ENCODE peak calls at places on chromosomes 16 and 17, in seven cellular contexts. One of them, this sample, is unnamed.

GRCh38 chr16:46972971-46973456 is 460 bp downstream of the DNAJA2 start:
- DNase-seq in neuronal stem cell: peak
- DNase-seq in IMR-90: no peak
- DNase-seq in trophoblast cell: peak
- DNase-seq in mesendoderm: peak
- DNase-seq in H9: peak
- DNase-seq in mesenchymal stem cell: peak
- DNase-seq in this sample: peak

GRCh38 chr16:56643080-56643778 is 4.8 kb downstream of the MT1A start:
- DNase-seq in neuronal stem cell: no peak
- DNase-seq in IMR-90: no peak
- DNase-seq in trophoblast cell: peak
- DNase-seq in mesendoderm: peak
- DNase-seq in H9: peak
- DNase-seq in mesenchymal stem cell: no peak
- DNase-seq in this sample: no peak

GRCh38 chr16:57165483-57165882 is 20.4 kb downstream of the PSME3IP1 start:
- DNase-seq in neuronal stem cell: no peak
- DNase-seq in IMR-90: no peak
- DNase-seq in trophoblast cell: no peak
- DNase-seq in mesendoderm: no peak
- DNase-seq in H9: no peak
- DNase-seq in mesenchymal stem cell: no peak
- DNase-seq in this sample: no peak

GRCh38 chr16:15440852-15441251 is 6.5 kb downstream of the BMERB1 start:
- DNase-seq in neuronal stem cell: no peak
- DNase-seq in IMR-90: peak
- DNase-seq in trophoblast cell: no peak
- DNase-seq in mesendoderm: no peak
- DNase-seq in H9: no peak
- DNase-seq in mesenchymal stem cell: peak
- DNase-seq in this sample: no peak

GRCh38 chr17:2904135-2904534 is 107.9 kb downstream of the RAP1GAP2 start:
- DNase-seq in neuronal stem cell: peak
- DNase-seq in IMR-90: peak
- DNase-seq in trophoblast cell: peak
- DNase-seq in mesendoderm: peak
- DNase-seq in H9: peak
- DNase-seq in mesenchymal stem cell: no peak
- DNase-seq in this sample: no peak

GRCh38 chr17:43791589-43791988 is 11.4 kb downstream of the CFAP97D1 start:
- DNase-seq in neuronal stem cell: no peak
- DNase-seq in IMR-90: peak
- DNase-seq in trophoblast cell: peak
- DNase-seq in mesendoderm: peak
- DNase-seq in H9: peak
- DNase-seq in mesenchymal stem cell: peak
- DNase-seq in this sample: no peak

GRCh38 chr16:6231351-6231750 is 1101.3 kb upstream of the RBFOX1 start:
- DNase-seq in neuronal stem cell: no peak
- DNase-seq in IMR-90: no peak
- DNase-seq in trophoblast cell: no peak
- DNase-seq in mesendoderm: no peak
- DNase-seq in H9: no peak
- DNase-seq in mesenchymal stem cell: no peak
- DNase-seq in this sample: no peak

GRCh38 chr16:68737046-68737729 is at the start of gene CDH1:
- DNase-seq in neuronal stem cell: no peak
- DNase-seq in IMR-90: no peak
- DNase-seq in trophoblast cell: peak
- DNase-seq in mesendoderm: peak
- DNase-seq in H9: peak
- DNase-seq in mesenchymal stem cell: no peak
- DNase-seq in this sample: peak

GRCh38 chr17:49763735-49764558 is at the start of gene FAM117A:
- DNase-seq in neuronal stem cell: peak
- DNase-seq in IMR-90: peak
- DNase-seq in trophoblast cell: peak
- DNase-seq in mesendoderm: peak
- DNase-seq in H9: peak
- DNase-seq in mesenchymal stem cell: peak
- DNase-seq in this sample: peak

GRCh38 chr16:88047462-88047861 is 96.2 kb downstream of the BANP start:
- DNase-seq in neuronal stem cell: no peak
- DNase-seq in IMR-90: no peak
- DNase-seq in trophoblast cell: no peak
- DNase-seq in mesendoderm: no peak
- DNase-seq in H9: no peak
- DNase-seq in mesenchymal stem cell: no peak
- DNase-seq in this sample: no peak

GRCh38 chr17:32610943-32611342 is 124.2 kb downstream of the CDK5R1 start:
- DNase-seq in neuronal stem cell: no peak
- DNase-seq in IMR-90: no peak
- DNase-seq in trophoblast cell: no peak
- DNase-seq in mesendoderm: peak
- DNase-seq in H9: no peak
- DNase-seq in mesenchymal stem cell: no peak
- DNase-seq in this sample: no peak

GRCh38 chr16:28298511-28298878 is 6.2 kb downstream of the SBK1 start:
- DNase-seq in neuronal stem cell: no peak
- DNase-seq in IMR-90: no peak
- DNase-seq in trophoblast cell: no peak
- DNase-seq in mesendoderm: peak
- DNase-seq in H9: peak
- DNase-seq in mesenchymal stem cell: no peak
- DNase-seq in this sample: no peak

GRCh38 chr17:43546317-43547188 is at the start of gene ETV4:
- DNase-seq in neuronal stem cell: peak
- DNase-seq in IMR-90: peak
- DNase-seq in trophoblast cell: peak
- DNase-seq in mesendoderm: peak
- DNase-seq in H9: peak
- DNase-seq in mesenchymal stem cell: peak
- DNase-seq in this sample: peak

GRCh38 chr17:7476474-7476873 is 3.0 kb downstream of the ZBTB4 start:
- DNase-seq in neuronal stem cell: no peak
- DNase-seq in IMR-90: peak
- DNase-seq in trophoblast cell: peak
- DNase-seq in mesendoderm: peak
- DNase-seq in H9: no peak
- DNase-seq in mesenchymal stem cell: peak
- DNase-seq in this sample: no peak

GRCh38 chr17:20896153-20896649 is 146.6 kb downstream of the USP22 start:
- DNase-seq in neuronal stem cell: no peak
- DNase-seq in IMR-90: peak
- DNase-seq in trophoblast cell: no peak
- DNase-seq in mesendoderm: no peak
- DNase-seq in H9: peak
- DNase-seq in mesenchymal stem cell: no peak
- DNase-seq in this sample: no peak

GRCh38 chr16:8370374-8371015 is 219.8 kb downstream of the TMEM114 start:
- DNase-seq in neuronal stem cell: no peak
- DNase-seq in IMR-90: peak
- DNase-seq in trophoblast cell: peak
- DNase-seq in mesendoderm: peak
- DNase-seq in H9: peak
- DNase-seq in mesenchymal stem cell: no peak
- DNase-seq in this sample: no peak

GRCh38 chr16:72092832-72093447 is 480 bp downstream of the TXNL4B start:
- DNase-seq in neuronal stem cell: peak
- DNase-seq in IMR-90: peak
- DNase-seq in trophoblast cell: peak
- DNase-seq in mesendoderm: peak
- DNase-seq in H9: no peak
- DNase-seq in mesenchymal stem cell: peak
- DNase-seq in this sample: no peak

GRCh38 chr16:31486036-31486435 is 3.1 kb downstream of the SLC5A2 start:
- DNase-seq in neuronal stem cell: no peak
- DNase-seq in IMR-90: no peak
- DNase-seq in trophoblast cell: no peak
- DNase-seq in mesendoderm: no peak
- DNase-seq in H9: no peak
- DNase-seq in mesenchymal stem cell: no peak
- DNase-seq in this sample: no peak

GRCh38 chr17:59004338-59005111 is 102.2 kb downstream of the TRIM37 start:
- DNase-seq in neuronal stem cell: peak
- DNase-seq in IMR-90: peak
- DNase-seq in trophoblast cell: peak
- DNase-seq in mesendoderm: peak
- DNase-seq in H9: peak
- DNase-seq in mesenchymal stem cell: peak
- DNase-seq in this sample: peak

GRCh38 chr16:69399361-69399760 is 13.6 kb upstream of the TERF2 start:
- DNase-seq in neuronal stem cell: no peak
- DNase-seq in IMR-90: peak
- DNase-seq in trophoblast cell: no peak
- DNase-seq in mesendoderm: no peak
- DNase-seq in H9: no peak
- DNase-seq in mesenchymal stem cell: peak
- DNase-seq in this sample: no peak

GRCh38 chr17:19345486-19346350 is 16.8 kb downstream of the B9D1 start:
- DNase-seq in neuronal stem cell: no peak
- DNase-seq in IMR-90: no peak
- DNase-seq in trophoblast cell: no peak
- DNase-seq in mesendoderm: no peak
- DNase-seq in H9: peak
- DNase-seq in mesenchymal stem cell: no peak
- DNase-seq in this sample: no peak

GRCh38 chr16:49664221-49665215 is 191.4 kb downstream of the ZNF423 start:
- DNase-seq in neuronal stem cell: no peak
- DNase-seq in IMR-90: no peak
- DNase-seq in trophoblast cell: no peak
- DNase-seq in mesendoderm: no peak
- DNase-seq in H9: no peak
- DNase-seq in mesenchymal stem cell: no peak
- DNase-seq in this sample: no peak

GRCh38 chr17:50447870-50448573 is 20.7 kb downstream of the CHAD start:
- DNase-seq in neuronal stem cell: no peak
- DNase-seq in IMR-90: no peak
- DNase-seq in trophoblast cell: no peak
- DNase-seq in mesendoderm: no peak
- DNase-seq in H9: no peak
- DNase-seq in mesenchymal stem cell: no peak
- DNase-seq in this sample: no peak

DNA sequence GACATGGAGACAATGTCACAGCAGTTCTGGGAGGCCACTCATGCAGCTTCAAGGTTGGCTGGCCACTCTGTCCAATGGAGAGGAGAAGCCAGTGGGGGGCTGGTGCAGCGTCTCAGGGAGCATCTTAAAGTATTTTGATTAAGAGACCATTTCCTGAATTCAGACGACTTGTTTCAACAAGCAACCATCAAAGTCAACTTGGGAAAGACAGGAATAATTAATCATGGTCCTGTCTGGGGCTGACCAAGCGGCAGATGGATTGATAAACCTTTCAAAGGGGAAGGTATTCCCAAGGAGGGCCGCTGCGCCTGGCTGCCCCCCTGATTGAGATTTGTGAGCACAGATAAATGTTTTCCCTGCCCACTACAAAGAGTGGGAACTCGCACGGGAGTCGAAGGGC is 47.5 kb downstream of the HNF1B start:
- DNase-seq in neuronal stem cell: no peak
- DNase-seq in IMR-90: no peak
- DNase-seq in trophoblast cell: no peak
- DNase-seq in mesendoderm: no peak
- DNase-seq in H9: no peak
- DNase-seq in mesenchymal stem cell: no peak
- DNase-seq in this sample: no peak
- H4K8ac ChIP-seq in neuronal stem cell: no peak
- H4K8ac ChIP-seq in IMR-90: no peak
- H4K8ac ChIP-seq in trophoblast cell: no peak
- H4K8ac ChIP-seq in mesendoderm: no peak
- H4K8ac ChIP-seq in H9: no peak
- H4K8ac ChIP-seq in mesenchymal stem cell: no peak
- H4K8ac ChIP-seq in this sample: no peak

DNA sequence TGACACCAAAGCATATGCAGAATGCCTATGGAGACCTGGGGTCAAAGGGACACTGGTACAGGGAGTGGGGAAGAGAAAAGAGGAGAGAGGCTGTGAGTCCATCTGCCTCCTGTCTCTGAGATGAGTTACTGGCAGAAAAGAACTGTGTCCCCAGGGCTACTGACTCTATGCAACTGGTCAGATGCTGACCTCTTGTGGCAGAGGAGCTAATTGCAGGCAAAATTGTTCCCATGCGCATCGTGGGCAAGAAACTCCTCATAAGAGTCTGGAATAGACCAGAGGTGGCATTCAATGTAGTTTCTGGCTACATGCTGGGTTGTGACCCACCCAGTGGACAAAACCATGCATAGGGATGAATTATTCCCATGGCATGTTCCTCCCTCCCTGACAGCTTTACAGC is 26.1 kb upstream of the MLKL start:
- DNase-seq in neuronal stem cell: no peak
- DNase-seq in IMR-90: no peak
- DNase-seq in trophoblast cell: peak
- DNase-seq in mesendoderm: peak
- DNase-seq in H9: peak
- DNase-seq in mesenchymal stem cell: no peak
- DNase-seq in this sample: peak
- H4K8ac ChIP-seq in neuronal stem cell: no peak
- H4K8ac ChIP-seq in IMR-90: no peak
- H4K8ac ChIP-seq in trophoblast cell: no peak
- H4K8ac ChIP-seq in mesendoderm: no peak
- H4K8ac ChIP-seq in H9: no peak
- H4K8ac ChIP-seq in mesenchymal stem cell: no peak
- H4K8ac ChIP-seq in this sample: no peak

DNA sequence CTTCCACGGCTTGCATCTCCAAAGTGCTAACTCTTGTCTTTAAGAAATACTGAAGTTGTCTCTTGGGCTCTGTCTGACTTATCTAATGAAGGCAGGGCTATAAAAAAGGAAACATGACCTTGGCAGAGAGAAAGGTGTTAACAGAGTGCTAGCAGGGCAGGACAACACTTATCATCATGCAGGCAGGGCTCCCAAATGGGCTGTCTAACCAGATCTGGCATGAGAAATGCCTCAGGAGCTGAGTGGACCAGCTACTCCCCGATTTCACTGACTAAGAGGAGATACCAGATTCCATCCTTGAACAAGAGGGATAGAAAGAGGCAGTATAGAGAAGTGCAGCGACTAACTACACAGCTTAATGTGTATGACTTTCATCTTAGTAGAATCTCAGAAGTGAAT is 32.6 kb downstream of the PMP22 start:
- DNase-seq in neuronal stem cell: no peak
- DNase-seq in IMR-90: no peak
- DNase-seq in trophoblast cell: peak
- DNase-seq in mesendoderm: peak
- DNase-seq in H9: no peak
- DNase-seq in mesenchymal stem cell: no peak
- DNase-seq in this sample: no peak
- H4K8ac ChIP-seq in neuronal stem cell: no peak
- H4K8ac ChIP-seq in IMR-90: no peak
- H4K8ac ChIP-seq in trophoblast cell: no peak
- H4K8ac ChIP-seq in mesendoderm: no peak
- H4K8ac ChIP-seq in H9: no peak
- H4K8ac ChIP-seq in mesenchymal stem cell: no peak
- H4K8ac ChIP-seq in this sample: no peak

DNA sequence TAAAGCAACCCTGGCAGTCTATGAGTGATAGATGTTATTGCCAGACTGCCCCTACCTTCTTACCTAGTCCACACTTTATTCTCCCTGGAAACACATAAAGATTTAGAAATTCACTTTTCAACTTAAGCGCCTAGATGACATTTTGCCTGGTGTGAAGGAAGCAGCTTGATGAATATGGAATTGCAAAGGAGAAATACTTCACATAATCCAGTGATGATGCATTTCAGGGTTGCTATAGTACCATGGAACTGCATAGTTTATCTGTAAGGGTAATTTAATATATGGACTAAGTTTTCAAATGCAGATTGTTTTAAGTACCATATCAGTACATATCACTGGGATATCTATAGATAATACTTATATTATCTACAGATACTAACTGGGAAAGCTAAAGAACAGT is 37.0 kb upstream of the TRAP1 start:
- DNase-seq in neuronal stem cell: no peak
- DNase-seq in IMR-90: peak
- DNase-seq in trophoblast cell: peak
- DNase-seq in mesendoderm: no peak
- DNase-seq in H9: no peak
- DNase-seq in mesenchymal stem cell: peak
- DNase-seq in this sample: no peak
- H4K8ac ChIP-seq in neuronal stem cell: no peak
- H4K8ac ChIP-seq in IMR-90: peak
- H4K8ac ChIP-seq in trophoblast cell: no peak
- H4K8ac ChIP-seq in mesendoderm: no peak
- H4K8ac ChIP-seq in H9: no peak
- H4K8ac ChIP-seq in mesenchymal stem cell: no peak
- H4K8ac ChIP-seq in this sample: no peak

This sample was measured in H1.